ENCODE peak calls at places on chromosomes 7 and 10, in five cellular contexts. R, K, V, J and W are unnamed samples. For H4K20me1, the result is how much of the 10 kb centered on the place peaks cover.

GRCh38 chr7:27091936-27092752 is 3.7 kb downstream of the HOXA1 start:
- DNase-seq in R (no peak), V (peak), J (no peak), K (no peak), W (no peak)

GRCh38 chr10:19745672-19746071 is 70.6 kb upstream of the PLXDC2 start:
- DNase-seq in R (no peak), V (no peak), K (no peak), J (no peak), W (no peak)

GRCh38 chr10:119942973-119943372 is 50.4 kb downstream of the SEC23IP start:
- DNase-seq in R (no peak), K (peak), V (no peak), J (peak), W (no peak)

GRCh38 chr10:68784476-68784875 is 42.9 kb upstream of the STOX1 start:
- DNase-seq in V (no peak), R (no peak), J (no peak), K (no peak), W (no peak)

GRCh38 chr10:86337121-86337601 is 29.4 kb downstream of the GRID1 start:
- DNase-seq in V (no peak), K (no peak), R (no peak), J (no peak), W (no peak)

GRCh38 chr10:68879628-68880027 is 21.5 kb upstream of the DDX50 start:
- DNase-seq in V (no peak), J (no peak), R (no peak), K (no peak), W (no peak)

GRCh38 chr7:134619627-134620331 is 26.9 kb upstream of the BPGM start:
- DNase-seq in J (peak), R (peak), K (peak), V (no peak), W (peak)

GRCh38 chr7:46945328-46945727 is 636.6 kb downstream of the TNS3 start:
- DNase-seq in V (no peak), K (no peak), R (no peak), J (no peak), W (no peak)

GRCh38 chr10:75104842-75105241 is 6.6 kb upstream of the SAMD8 start:
- DNase-seq in J (no peak), K (no peak), R (no peak), V (no peak), W (no peak)

GRCh38 chr10:44301781-44302400 is 83.0 kb downstream of the CXCL12 start:
- DNase-seq in J (no peak), K (peak), R (no peak), V (no peak), W (no peak)

GRCh38 chr7:139777304-139777890 is 401 bp downstream of the HIPK2 start:
- DNase-seq in K (peak), J (no peak), R (no peak), V (no peak), W (no peak)

GRCh38 chr10:44781131-44781530 is 130.0 kb upstream of the TMEM72 start:
- DNase-seq in K (no peak), V (no peak), R (no peak), J (no peak), W (no peak)

GRCh38 chr7:153832160-153832559 is 220.0 kb upstream of the DPP6 start:
- DNase-seq in K (no peak), R (no peak), V (no peak), J (no peak), W (no peak)

GRCh38 chr10:46014215-46014614 is 16.2 kb downstream of the NCOA4 start:
- DNase-seq in J (no peak), R (no peak), K (no peak), V (no peak), W (no peak)
- H4K20me1 ChIP-seq in J (under half), R (under half), K (under half), V (under half), W (under half)

GRCh38 chr7:158355456-158356065 is 232.1 kb downstream of the PTPRN2 start:
- DNase-seq in K (peak), R (no peak), J (no peak), V (peak), W (no peak)
- TF ChIP-seq CTCF in K (peak), R (peak), J (no peak), V (peak), W (no peak)

DNA sequence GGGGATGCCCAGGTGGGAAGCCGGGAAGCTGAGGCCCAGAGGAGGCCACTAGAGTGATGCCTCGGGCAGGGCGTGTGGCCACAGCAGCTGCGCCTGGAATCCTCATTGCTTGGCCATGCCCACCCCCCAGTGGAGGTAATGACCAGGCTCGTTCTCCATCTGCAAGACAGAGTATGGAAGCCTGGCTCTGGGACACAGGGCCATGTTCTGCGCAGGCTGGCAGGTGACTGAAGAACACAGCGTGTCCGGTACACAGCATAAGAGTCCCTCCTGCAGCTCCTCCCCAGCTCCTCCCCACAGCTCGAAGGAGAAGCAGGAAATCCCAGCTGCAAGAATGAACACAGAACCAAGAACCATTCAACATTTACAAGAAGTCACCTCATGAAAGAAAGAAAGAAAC is 64.8 kb downstream of the SMURF1 start:
- DNase-seq in R (no peak), K (no peak), J (no peak), V (no peak), W (no peak)
- H2AFZ ChIP-seq in R (no peak), K (no peak), J (no peak), V (no peak), W (no peak)

DNA sequence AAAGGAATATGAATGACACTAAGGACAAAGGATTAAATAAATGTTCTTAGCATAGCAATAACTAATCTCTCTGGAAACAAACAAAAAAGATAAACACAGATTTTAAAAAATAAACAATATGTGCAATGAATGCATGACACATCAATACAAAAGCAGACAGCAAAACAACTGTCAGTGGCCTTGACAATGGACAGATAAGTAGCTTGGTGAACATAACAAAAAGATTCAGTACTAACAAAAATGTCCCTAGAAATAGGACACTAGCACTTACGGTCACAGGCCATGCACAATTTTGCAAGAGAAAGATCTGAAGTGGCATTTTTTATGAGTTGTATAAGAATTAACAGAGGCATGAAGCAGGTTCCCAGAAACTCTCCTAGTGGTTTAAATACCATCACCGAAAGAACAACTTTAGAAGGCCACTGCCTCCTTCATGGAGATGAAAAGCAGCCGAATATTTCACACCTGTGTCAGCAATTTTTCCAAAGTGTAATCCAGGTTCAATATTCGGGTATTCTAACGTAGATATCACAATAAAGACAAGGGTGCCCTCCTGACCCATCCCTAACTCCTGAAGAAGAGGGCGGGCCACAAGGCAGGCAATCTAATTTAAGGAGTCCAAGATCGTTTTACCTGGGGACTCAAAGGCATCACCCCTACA is 231.3 kb upstream of the MKLN1 start:
- DNase-seq in J (no peak), R (no peak), V (no peak), K (no peak), W (no peak)
- H4K20me1 ChIP-seq in J (under half), R (under half), V (under half), K (under half), W (under half)

GRCh38 chr7:44085549-44085948 is 3.2 kb upstream of the POLM start:
- DNase-seq in J (no peak), K (no peak), V (no peak), R (no peak), W (no peak)
- TF ChIP-seq CTCF in J (no peak), K (peak), V (peak), R (no peak), W (no peak)

GRCh38 chr10:18501610-18502009 is 149.8 kb downstream of the NSUN6 start:
- DNase-seq in V (no peak), R (no peak), K (no peak), J (no peak), W (no peak)
- H2AFZ ChIP-seq in V (no peak), R (no peak), K (peak), J (no peak), W (no peak)

GRCh38 chr7:6379881-6380280 is 67.9 kb downstream of the DAGLB start:
- DNase-seq in R (no peak), K (no peak), V (no peak), J (no peak), W (no peak)

GRCh38 chr7:6385110-6385792 is 62.5 kb downstream of the DAGLB start:
- DNase-seq in V (no peak), K (peak), R (peak), J (peak), W (peak)

GRCh38 chr7:6380310-6381095 is 67.3 kb downstream of the DAGLB start:
- DNase-seq in J (no peak), V (no peak), R (no peak), K (no peak), W (no peak)

GRCh38 chr7:6384327-6384726 is 63.4 kb downstream of the DAGLB start:
- DNase-seq in V (no peak), R (no peak), J (no peak), K (no peak), W (no peak)

GRCh38 chr7:6382797-6383196 is 65.0 kb downstream of the DAGLB start:
- DNase-seq in K (no peak), J (no peak), R (no peak), V (no peak), W (peak)
- H4K20me1 ChIP-seq in K (half or more), J (under half), R (under half), V (under half), W (under half)

GRCh38 chr10:53622201-53622600 is 849.6 kb upstream of the MBL2 start:
- DNase-seq in R (peak), V (no peak), J (no peak), K (no peak), W (no peak)
- TF ChIP-seq CTCF in R (no peak), V (no peak), J (no peak), K (no peak), W (no peak)

GRCh38 chr7:36406156-36406555 is 16.5 kb downstream of the ANLN start:
- DNase-seq in R (no peak), V (peak), K (no peak), J (no peak), W (peak)

GRCh38 chr7:36407636-36408550 is 18.2 kb downstream of the ANLN start:
- DNase-seq in K (no peak), V (no peak), R (no peak), J (no peak), W (no peak)

GRCh38 chr7:36408589-36408988 is 18.9 kb downstream of the ANLN start:
- DNase-seq in J (peak), K (peak), V (no peak), R (no peak), W (peak)

GRCh38 chr7:36404639-36405408 is 15.2 kb downstream of the ANLN start:
- DNase-seq in K (peak), V (no peak), J (no peak), R (no peak), W (peak)

GRCh38 chr7:36405409-36405803 is 15.7 kb downstream of the ANLN start:
- DNase-seq in R (no peak), V (no peak), J (no peak), K (no peak), W (no peak)
- H2AFZ ChIP-seq in R (no peak), V (no peak), J (peak), K (no peak), W (no peak)

GRCh38 chr7:39952791-39953190 is 2.7 kb downstream of the CDK13 start:
- DNase-seq in V (no peak), K (peak), R (peak), J (peak), W (peak)
- H4K20me1 ChIP-seq in V (under half), K (half or more), R (under half), J (under half), W (under half)